ENCODE peak calls at places on chromosomes 5 and 9, in four cellular contexts. F is head of caudate nucleus, D is kidney tubule cell, R is Ammon's horn. P is an unnamed sample.

GRCh38 chr5:2178071-2178477 is 295.3 kb upstream of the IRX4 start:
- DNase-seq in R (no peak), F (no peak), D (no peak), P (no peak)

GRCh38 chr9:136200424-136200823 is 4.5 kb downstream of the LHX3 start:
- DNase-seq in D (no peak), R (no peak), F (no peak), P (no peak)

GRCh38 chr9:95242613-95243012 is 74.9 kb downstream of the FANCC start:
- DNase-seq in R (no peak), F (no peak), D (no peak), P (no peak)

GRCh38 chr9:18877984-18878383 is 155.0 kb downstream of the SAXO1 start:
- DNase-seq in R (no peak), D (no peak), F (no peak), P (no peak)

GRCh38 chr5:146467729-146468128 is 20.6 kb downstream of the TCERG1 start:
- DNase-seq in R (no peak), F (no peak), D (no peak), P (no peak)

GRCh38 chr9:5593904-5594303 is 35.0 kb upstream of the RIC1 start:
- DNase-seq in F (no peak), D (no peak), R (no peak), P (no peak)

GRCh38 chr5:172364773-172365172 is 81.2 kb upstream of the UBTD2 start:
- DNase-seq in F (peak), D (no peak), R (peak), P (peak)

GRCh38 chr9:136354592-136355085 is 8.9 kb downstream of the DNLZ start:
- DNase-seq in R (no peak), D (peak), F (no peak), P (no peak)

GRCh38 chr5:138752951-138753793 is at the start of gene CTNNA1:
- DNase-seq in F (peak), D (peak), R (peak), P (peak)

GRCh38 chr5:171449426-171449825 is 30.0 kb downstream of the FGF18 start:
- DNase-seq in D (no peak), F (no peak), R (no peak), P (no peak)

GRCh38 chr9:89699646-89700045 is 94.8 kb downstream of the GADD45G start:
- DNase-seq in R (no peak), F (no peak), D (no peak), P (no peak)

GRCh38 chr9:121902483-121903135 is 190.5 kb downstream of the TTLL11 start:
- DNase-seq in R (no peak), D (peak), F (no peak), P (no peak)

GRCh38 chr9:98081477-98082219 is 25.1 kb downstream of the NANS start:
- DNase-seq in D (peak), R (no peak), F (no peak), P (no peak)

GRCh38 chr5:109327572-109327971 is 82.2 kb downstream of the PJA2 start:
- DNase-seq in D (peak), R (no peak), F (no peak), P (no peak)

GRCh38 chr5:36688722-36689121 is 82.3 kb downstream of the SLC1A3 start:
- DNase-seq in D (peak), R (no peak), F (no peak), P (peak)

GRCh38 chr9:28120241-28121025 is 547.2 kb upstream of the C9orf72 start:
- DNase-seq in D (no peak), R (no peak), F (no peak), P (no peak)

GRCh38 chr5:177600458-177601018 is 606 bp downstream of the B4GALT7 start:
- DNase-seq in F (no peak), D (peak), R (peak), P (peak)

GRCh38 chr5:133714161-133714915 is 102.0 kb upstream of the FSTL4 start:
- DNase-seq in F (no peak), R (no peak), D (no peak), P (peak)

GRCh38 chr5:92401492-92401891 is 1018.4 kb upstream of the ARRDC3 start:
- DNase-seq in F (peak), R (peak), D (no peak), P (no peak)

GRCh38 chr9:130421802-130422276 is 22.9 kb upstream of the ASS1 start:
- DNase-seq in F (no peak), R (peak), D (peak), P (no peak)

GRCh38 chr5:37174928-37175327 is 74.2 kb downstream of the CPLANE1 start:
- DNase-seq in R (no peak), F (no peak), D (no peak), P (no peak)

GRCh38 chr9:16459421-16460148 is 410.9 kb downstream of the BNC2 start:
- DNase-seq in F (no peak), D (no peak), R (no peak), P (no peak)

GRCh38 chr9:37371565-37372464 is 50.7 kb upstream of the GRHPR start:
- DNase-seq in D (peak), F (no peak), R (no peak), P (no peak)

GRCh38 chr5:133727636-133728035 is 115.3 kb upstream of the FSTL4 start:
- DNase-seq in D (no peak), F (no peak), R (no peak), P (no peak)

GRCh38 chr5:10288600-10289213 is 19.0 kb downstream of the CMBL start:
- DNase-seq in F (no peak), R (no peak), D (peak), P (no peak)

GRCh38 chr5:178222292-178222691 is 10.3 kb downstream of the PHYKPL start:
- DNase-seq in D (no peak), R (no peak), F (no peak), P (no peak)

GRCh38 chr5:82054004-82054710 is 82.3 kb downstream of the ATG10 start:
- DNase-seq in F (no peak), D (no peak), R (no peak), P (no peak)

GRCh38 chr9:126756876-126757415 is 47.9 kb upstream of the ZBTB43 start:
- DNase-seq in D (no peak), R (peak), F (no peak), P (no peak)

GRCh38 chr5:24073097-24073496 is 565.7 kb downstream of the PRDM9 start:
- DNase-seq in F (no peak), R (no peak), D (no peak), P (no peak)

GRCh38 chr9:118362123-118362522 is 657.9 kb downstream of the TLR4 start:
- DNase-seq in F (no peak), D (peak), R (no peak), P (no peak)

GRCh38 chr9:19336166-19336565 is 43.9 kb downstream of the RPS6 start:
- DNase-seq in R (no peak), F (no peak), D (no peak), P (no peak)

GRCh38 chr5:132293992-132294727 is at the start of gene SLC22A4:
- DNase-seq in F (peak), R (peak), D (peak), P (peak)

GRCh38 chr9:72871685-72872084 is 81.2 kb downstream of the ALDH1A1 start:
- DNase-seq in R (no peak), F (no peak), D (peak), P (no peak)

GRCh38 chr5:168409601-168410458 is 76.4 kb upstream of the RARS1 start:
- DNase-seq in D (peak), R (no peak), F (peak), P (no peak)

GRCh38 chr9:135480071-135480941 is 724 bp downstream of the PPP1R26 start:
- DNase-seq in F (no peak), D (peak), R (no peak), P (no peak)

GRCh38 chr5:132260714-132261615 is 3.5 kb downstream of the PDLIM4 start:
- DNase-seq in F (peak), R (peak), D (peak), P (peak)

GRCh38 chr5:16149621-16150020 is 30.0 kb downstream of the MARCHF11 start:
- DNase-seq in F (no peak), R (no peak), D (no peak), P (no peak)

GRCh38 chr5:76718381-76718832 is 2.5 kb downstream of the F2R start:
- DNase-seq in F (no peak), R (no peak), D (no peak), P (no peak)

GRCh38 chr5:16492398-16493175 is 27.0 kb upstream of the ZNF622 start:
- DNase-seq in D (peak), R (no peak), F (no peak), P (no peak)